ENCODE peak calls at places on chromosomes 16 and 17, in eight cellular contexts. Y is effector memory CD4-positive, alpha-beta T cell; S is left lung; Q is coronary artery; U is OCI-LY7; L is ovary; N is esophagus squamous epithelium; V is A549. H is an unnamed sample.

GRCh38 chr16:72312862-72313261 is 140.9 kb upstream of the PMFBP1 start:
- DNase-seq in Y (no peak), S (no peak), Q (no peak), U (no peak), L (no peak), N (no peak), V (no peak), H (no peak)

GRCh38 chr16:69393898-69394849 is 8.4 kb upstream of the TERF2 start:
- DNase-seq in Y (no peak), S (no peak), Q (no peak), U (no peak), L (no peak), N (no peak), V (no peak), H (no peak)

GRCh38 chr16:50680556-50680893 is 587 bp downstream of the SNX20 start:
- DNase-seq in Y (no peak), S (no peak), Q (no peak), U (no peak), L (no peak), N (no peak), V (no peak), H (no peak)

GRCh38 chr16:89123001-89123830 is 29.6 kb downstream of the ACSF3 start:
- DNase-seq in Y (no peak), S (no peak), Q (no peak), U (no peak), L (no peak), N (no peak), V (no peak), H (no peak)

GRCh38 chr16:68064791-68065365 is 20.3 kb upstream of the NFATC3 start:
- DNase-seq in Y (peak; percentile 42), S (peak; percentile 84), Q (no peak), U (peak; percentile 75), L (peak; percentile 61), N (no peak), V (peak; percentile 87), H (peak; percentile 71)

GRCh38 chr16:70635356-70636016 is 10.9 kb upstream of the IL34 start:
- DNase-seq in Y (no peak), S (no peak), Q (no peak), U (no peak), L (peak; percentile 51), N (no peak), V (no peak), H (no peak)

GRCh38 chr17:74601944-74602572 is 10.0 kb upstream of the CD300LD start:
- DNase-seq in Y (no peak), S (no peak), Q (no peak), U (peak; percentile 54), L (no peak), N (no peak), V (peak; percentile 79), H (no peak)

GRCh38 chr17:7883781-7884386 is 4.7 kb upstream of the CHD3 start:
- DNase-seq in Y (peak; percentile 18), S (no peak), Q (peak; percentile 49), U (peak; percentile 61), L (no peak), N (no peak), V (peak; percentile 57), H (no peak)

GRCh38 chr17:2853111-2853721 is 57.0 kb downstream of the RAP1GAP2 start:
- DNase-seq in Y (no peak), S (peak; percentile 45), Q (no peak), U (peak; percentile 35), L (peak; percentile 48), N (no peak), V (peak; percentile 73), H (peak; percentile 68)

DNA sequence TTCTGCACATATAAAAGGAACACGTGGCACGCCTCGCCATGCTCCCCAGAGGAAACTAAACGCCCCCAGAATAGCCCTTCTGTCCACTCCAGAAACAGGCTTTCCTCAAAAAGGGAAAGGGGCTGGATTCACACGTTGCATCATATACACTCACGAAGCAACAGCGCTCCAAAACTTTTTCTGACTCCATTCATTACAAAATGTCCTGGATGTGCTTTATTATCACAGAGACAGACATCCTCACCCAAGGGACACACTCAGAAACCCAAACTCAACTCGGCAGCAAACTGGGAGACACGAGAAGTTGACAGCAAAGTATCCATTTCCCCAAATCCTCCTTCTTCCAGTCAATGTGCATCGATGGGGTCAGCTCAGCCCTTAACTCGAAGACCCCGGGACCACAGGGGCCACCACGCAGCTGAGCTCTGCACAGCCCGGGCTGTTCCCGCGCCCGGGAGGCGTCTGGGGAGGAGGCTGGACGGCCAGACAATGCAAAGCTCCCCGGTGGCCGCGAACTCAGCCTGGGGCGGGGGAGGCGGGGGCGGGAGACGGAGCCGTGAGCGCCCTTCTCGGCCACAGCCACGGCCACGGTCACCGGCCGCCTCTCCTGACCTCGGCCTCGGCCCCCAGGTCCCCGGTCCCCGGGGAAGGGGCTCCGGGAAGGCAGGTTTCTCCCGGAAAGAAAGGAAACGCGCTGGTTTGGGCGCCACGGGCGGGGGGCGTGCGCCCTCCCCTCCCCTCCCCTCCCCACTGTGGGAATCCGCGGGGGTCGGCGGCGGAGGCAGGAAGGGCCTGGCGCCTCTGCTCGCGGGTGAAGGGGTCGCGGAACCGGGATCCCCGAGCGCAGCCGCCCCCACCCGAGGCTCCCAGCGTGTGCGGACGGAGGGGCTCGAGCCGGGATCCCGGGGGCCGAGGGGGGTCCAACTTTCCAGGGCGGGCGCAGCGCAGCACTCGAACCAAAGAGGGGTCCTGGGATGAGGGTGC is 1.2 kb downstream of the NXN start:
- DNase-seq in Y (no peak), S (peak; percentile 45), Q (no peak), U (no peak), L (peak; percentile 64), N (no peak), V (no peak), H (peak; percentile 32)
- H3K27ac ChIP-seq in Y (no peak overlapping the region), S (peak overlapping the region; percentile 63), Q (peak overlapping the region; percentile 25), U (no peak overlapping the region), L (peak overlapping the region; percentile 52), N (peak overlapping the region; percentile 90), V (peak overlapping the region; percentile 91), H (peak overlapping the region; percentile 95)

DNA sequence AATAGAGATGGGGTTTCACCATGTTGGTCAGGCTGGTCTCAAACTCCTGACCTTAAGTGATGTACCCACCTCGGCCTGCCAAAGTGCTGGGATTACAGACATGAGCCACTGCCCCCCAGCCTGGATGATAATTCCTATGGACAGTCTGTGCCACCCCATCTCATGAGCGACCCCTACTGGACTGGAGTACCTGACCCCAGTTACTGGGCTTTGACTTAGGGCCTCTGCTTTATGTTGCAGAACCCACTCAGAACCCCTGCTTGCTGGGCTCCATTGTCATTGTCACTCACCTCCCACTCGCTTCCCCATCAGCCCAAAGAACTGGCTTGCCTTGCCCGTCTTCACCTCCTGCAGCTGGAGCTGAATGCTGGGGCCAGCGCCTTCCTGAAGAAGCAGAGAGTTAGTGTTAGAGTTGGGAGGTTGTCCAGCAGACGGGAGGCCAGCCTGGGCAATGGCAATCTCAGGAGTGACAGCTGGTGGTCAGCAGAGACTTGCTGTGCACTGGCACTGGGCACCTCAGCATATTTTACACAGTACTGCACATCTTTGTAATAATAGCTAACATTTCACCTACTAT is 4.0 kb downstream of the TAC4 start:
- DNase-seq in Y (no peak), S (no peak), Q (no peak), U (peak; percentile 27), L (no peak), N (no peak), V (peak; percentile 69), H (no peak)
- H3K27ac ChIP-seq in Y (no peak overlapping the region), S (no peak overlapping the region), Q (no peak overlapping the region), U (no peak overlapping the region), L (no peak overlapping the region), N (no peak overlapping the region), V (no peak overlapping the region), H (no peak overlapping the region)

GRCh38 chr16:19755268-19755667 is 37.2 kb downstream of the IQCK start:
- DNase-seq in Y (no peak), S (no peak), Q (no peak), U (no peak), L (no peak), N (no peak), V (no peak), H (no peak)
- H3K27ac ChIP-seq in Y (no peak overlapping the region), S (no peak overlapping the region), Q (no peak overlapping the region), U (no peak overlapping the region), L (no peak overlapping the region), N (peak overlapping the region; percentile 14), V (peak overlapping the region; percentile 48), H (peak overlapping the region; percentile 75)

GRCh38 chr16:84986102-84986501 is 25.2 kb downstream of the ZDHHC7 start:
- DNase-seq in Y (no peak), S (no peak), Q (no peak), U (no peak), L (no peak), N (no peak), V (no peak), H (peak; percentile 45)
- H3K27ac ChIP-seq in Y (no peak overlapping the region), S (peak overlapping the region; percentile 28), Q (no peak overlapping the region), U (no peak overlapping the region), L (no peak overlapping the region), N (peak overlapping the region; percentile 78), V (peak overlapping the region; percentile 85), H (peak overlapping the region; percentile 52)

DNA sequence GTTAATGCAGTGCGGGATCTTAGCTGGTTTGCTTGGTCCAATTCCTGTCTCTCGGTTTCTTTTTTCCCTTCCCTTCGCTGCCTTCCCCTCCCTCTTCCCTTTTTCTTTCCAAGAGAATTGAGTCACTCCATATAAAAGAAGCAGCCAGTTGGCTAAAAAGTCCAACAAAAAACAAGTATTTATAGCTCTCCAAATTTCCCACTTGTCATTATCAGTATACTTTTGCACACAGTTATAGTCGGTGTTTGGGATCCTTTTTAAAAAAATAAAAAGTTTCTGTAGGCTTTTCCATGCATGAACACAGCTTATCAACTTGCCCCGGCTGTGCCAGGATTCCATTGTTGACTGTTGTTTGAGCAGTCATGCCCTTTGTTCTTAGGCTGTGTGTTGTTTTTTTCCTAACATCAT is 24.9 kb downstream of the HMOX2 start:
- DNase-seq in Y (no peak), S (no peak), Q (no peak), U (no peak), L (no peak), N (no peak), V (no peak), H (peak; percentile 88)
- H3K27ac ChIP-seq in Y (no peak overlapping the region), S (peak overlapping the region; percentile 34), Q (peak overlapping the region; percentile 72), U (no peak overlapping the region), L (no peak overlapping the region), N (peak overlapping the region; percentile 85), V (peak overlapping the region; percentile 44), H (peak overlapping the region; percentile 91)

GRCh38 chr17:4175921-4176802 is 33.2 kb downstream of the CYB5D2 start:
- DNase-seq in Y (peak; percentile 8), S (no peak), Q (no peak), U (no peak), L (no peak), N (no peak), V (no peak), H (no peak)
- H3K27ac ChIP-seq in Y (peak overlapping the region; percentile 73), S (no peak overlapping the region), Q (no peak overlapping the region), U (no peak overlapping the region), L (no peak overlapping the region), N (peak overlapping the region; percentile 9), V (no peak overlapping the region), H (no peak overlapping the region)

GRCh38 chr17:9409430-9409829 is 166.2 kb downstream of the STX8 start:
- DNase-seq in Y (no peak), S (no peak), Q (no peak), U (no peak), L (no peak), N (no peak), V (no peak), H (no peak)
- H3K27ac ChIP-seq in Y (no peak overlapping the region), S (no peak overlapping the region), Q (no peak overlapping the region), U (no peak overlapping the region), L (no peak overlapping the region), N (peak overlapping the region; percentile 36), V (no peak overlapping the region), H (no peak overlapping the region)

H was measured in stomach.